ENCODE peak calls at places on chromosomes 13 and 19, in ten cellular contexts. X, T, U, A, I, D, L, Y, K and R are unnamed samples.
A peak's percentile ranks its signal among the peaks of the same experiment; 100 is the strongest.

GRCh38 chr13:112940236-112940635 is 28.8 kb upstream of the MCF2L start:
- DNase-seq in T (no peak), I (no peak), A (peak; percentile 31), U (no peak), D (no peak), X (no peak), Y (no peak), K (no peak), L (no peak), R (no peak)

GRCh38 chr13:62512194-62513141 is 1096.8 kb upstream of the PCDH20 start:
- DNase-seq in X (no peak), T (no peak), K (no peak), A (peak; percentile 7), L (peak; percentile 29), Y (no peak), I (peak; percentile 55), U (peak; percentile 23), D (no peak), R (no peak)

GRCh38 chr19:5954293-5954692 is 23.6 kb downstream of the RANBP3 start:
- DNase-seq in X (no peak), T (no peak), U (no peak), A (peak; percentile 25), K (no peak), I (no peak), L (no peak), Y (no peak), D (no peak), R (no peak)

GRCh38 chr13:33554919-33555791 is 262.8 kb upstream of the RFC3 start:
- DNase-seq in L (peak; percentile 39), U (no peak), I (no peak), K (no peak), Y (no peak), A (no peak), D (no peak), T (no peak), X (no peak), R (no peak)

GRCh38 chr19:38769635-38770211 is 3.6 kb downstream of the LGALS7 start:
- DNase-seq in Y (peak; percentile 80), U (no peak), I (peak; percentile 80), L (peak; percentile 88), K (peak; percentile 4), T (peak; percentile 92), D (peak; percentile 94), X (peak; percentile 75), A (peak; percentile 81), R (peak; percentile 66)

GRCh38 chr19:35669566-35669965 is 3.2 kb downstream of the UPK1A start:
- DNase-seq in A (no peak), K (no peak), X (no peak), U (no peak), Y (no peak), T (no peak), L (no peak), D (no peak), I (no peak), R (no peak)

GRCh38 chr19:31625056-31625455 is 275.8 kb upstream of the TSHZ3 start:
- DNase-seq in A (no peak), L (no peak), T (no peak), I (no peak), K (no peak), Y (no peak), D (no peak), X (no peak), U (no peak), R (no peak)

GRCh38 chr13:110250258-110250891 is 56.6 kb downstream of the COL4A1 start:
- DNase-seq in T (peak; percentile 71), U (peak; percentile 25), L (no peak), I (no peak), K (no peak), D (no peak), Y (no peak), A (no peak), X (no peak), R (no peak)

GRCh38 chr13:99151516-99151915 is 49.1 kb upstream of the UBAC2 start:
- DNase-seq in I (no peak), A (peak; percentile 54), D (no peak), L (peak; percentile 46), U (peak; percentile 21), X (no peak), Y (no peak), K (no peak), T (no peak), R (no peak)

GRCh38 chr13:27203854-27204253 is 32.2 kb upstream of the USP12 start:
- DNase-seq in Y (no peak), D (no peak), I (no peak), X (no peak), A (no peak), U (no peak), K (no peak), L (no peak), T (no peak), R (no peak)

GRCh38 chr19:45141203-45141900 is 19.4 kb downstream of the NKPD1 start:
- DNase-seq in U (no peak), L (peak; percentile 31), A (no peak), K (no peak), X (no peak), Y (no peak), T (no peak), I (no peak), D (no peak), R (no peak)

GRCh38 chr13:66659291-66660012 is 570.7 kb downstream of the PCDH9 start:
- DNase-seq in D (no peak), X (no peak), T (no peak), K (no peak), Y (no peak), L (no peak), U (no peak), I (no peak), A (no peak), R (no peak)

GRCh38 chr13:36858285-36858684 is 39.3 kb downstream of the RFXAP start:
- DNase-seq in K (peak; percentile 23), I (no peak), L (peak; percentile 28), Y (no peak), A (peak; percentile 4), U (peak; percentile 72), T (no peak), X (no peak), D (no peak), R (no peak)

GRCh38 chr13:110416131-110416584 is 109.1 kb downstream of the COL4A2 start:
- DNase-seq in X (no peak), I (no peak), U (no peak), T (no peak), L (no peak), Y (no peak), A (no peak), K (no peak), D (no peak), R (no peak)

GRCh38 chr13:78595458-78595818 is 7.9 kb downstream of the POU4F1 start:
- DNase-seq in K (no peak), T (no peak), X (no peak), Y (no peak), U (no peak), D (no peak), L (no peak), I (no peak), A (peak; percentile 44), R (no peak)

GRCh38 chr13:72808917-72809500 is 27.1 kb downstream of the PIBF1 start:
- DNase-seq in A (no peak), I (no peak), U (no peak), D (no peak), T (no peak), Y (no peak), X (no peak), L (no peak), K (no peak), R (peak; percentile 36)

GRCh38 chr19:35231956-35232746 is 3.6 kb upstream of the FAM187B start:
- DNase-seq in I (no peak), A (no peak), X (no peak), L (no peak), K (no peak), D (no peak), T (no peak), Y (no peak), U (no peak), R (no peak)

GRCh38 chr13:77521595-77522367 is 13.7 kb upstream of the SCEL start:
- DNase-seq in U (peak; percentile 22), T (no peak), D (no peak), K (no peak), Y (no peak), A (peak; percentile 56), L (no peak), X (no peak), I (peak; percentile 9), R (no peak)

GRCh38 chr13:41274881-41275280 is 11.5 kb upstream of the MTRF1 start:
- DNase-seq in A (no peak), I (no peak), T (no peak), Y (no peak), X (no peak), L (no peak), U (no peak), K (no peak), D (no peak), R (no peak)

GRCh38 chr13:65292488-65292901 is 1937.6 kb downstream of the PCDH9 start:
- DNase-seq in A (no peak), L (no peak), U (no peak), Y (no peak), I (no peak), D (no peak), K (peak; percentile 86), T (no peak), X (no peak), R (no peak)

GRCh38 chr19:15154002-15154612 is 46.7 kb downstream of the NOTCH3 start:
- DNase-seq in D (peak; percentile 32), U (peak; percentile 28), I (no peak), L (no peak), K (no peak), A (peak; percentile 35), X (no peak), T (no peak), Y (no peak), R (no peak)

GRCh38 chr19:409006-409514 is at the start of gene C2CD4C:
- DNase-seq in Y (no peak), I (no peak), L (peak; percentile 50), A (no peak), K (no peak), D (peak; percentile 11), U (no peak), X (no peak), T (no peak), R (no peak)

GRCh38 chr19:42252365-42253244 is 2.3 kb downstream of the ERF start:
- DNase-seq in X (no peak), T (peak; percentile 46), K (no peak), Y (no peak), I (peak; percentile 53), L (no peak), D (no peak), A (peak; percentile 73), U (peak; percentile 30), R (peak; percentile 34)

GRCh38 chr13:36814465-36814864 is 4.6 kb upstream of the RFXAP start:
- DNase-seq in K (no peak), X (no peak), D (no peak), L (no peak), A (peak; percentile 9), T (no peak), I (no peak), Y (no peak), U (no peak), R (no peak)

GRCh38 chr19:16433986-16434385 is 37.8 kb downstream of the EPS15L1 start:
- DNase-seq in Y (no peak), U (no peak), X (no peak), T (no peak), L (no peak), D (no peak), I (no peak), K (no peak), A (no peak), R (no peak)

GRCh38 chr19:41945135-41945766 is 13.9 kb downstream of the RABAC1 start:
- DNase-seq in U (no peak), I (no peak), K (no peak), L (peak; percentile 90), Y (peak; percentile 83), D (peak; percentile 89), X (peak; percentile 74), A (no peak), T (no peak), R (peak; percentile 64)

GRCh38 chr13:46492946-46493345 is 60.0 kb upstream of the LRCH1 start:
- DNase-seq in I (peak; percentile 14), T (no peak), X (no peak), U (peak; percentile 65), L (peak; percentile 32), Y (no peak), K (peak; percentile 17), A (no peak), D (no peak), R (no peak)

GRCh38 chr19:18379803-18380747 is 5.9 kb upstream of the GDF15 start:
- DNase-seq in L (no peak), K (no peak), D (no peak), U (peak; percentile 75), I (peak; percentile 95), A (peak; percentile 89), X (no peak), Y (no peak), T (peak; percentile 86), R (no peak)